ENCODE peak calls at places on chromosome 12, in four cellular contexts. One of them, this sample, is unnamed.

GRCh38 chr12:10571141-10571540 is 42.3 kb downstream of the MAGOHB start:
- DNase-seq in small intestine: no peak
- DNase-seq in CD4-positive, CD25-positive, alpha-beta regulatory T cell: no peak
- DNase-seq in neural progenitor cell: no peak
- DNase-seq in this sample: no peak

GRCh38 chr12:39919790-39920189 is 186.1 kb downstream of the SLC2A13 start:
- DNase-seq in small intestine: peak
- DNase-seq in neural progenitor cell: no peak
- DNase-seq in CD4-positive, CD25-positive, alpha-beta regulatory T cell: no peak
- DNase-seq in this sample: no peak

GRCh38 chr12:99027491-99027890 is 382.4 kb downstream of the APAF1 start:
- DNase-seq in neural progenitor cell: no peak
- DNase-seq in small intestine: peak
- DNase-seq in CD4-positive, CD25-positive, alpha-beta regulatory T cell: no peak
- DNase-seq in this sample: no peak

GRCh38 chr12:100576311-100577036 is 3.0 kb downstream of the GAS2L3 start:
- DNase-seq in CD4-positive, CD25-positive, alpha-beta regulatory T cell: no peak
- DNase-seq in neural progenitor cell: no peak
- DNase-seq in small intestine: peak
- DNase-seq in this sample: no peak

GRCh38 chr12:123270380-123271181 is 1.1 kb downstream of the CDK2AP1 start:
- DNase-seq in small intestine: peak
- DNase-seq in CD4-positive, CD25-positive, alpha-beta regulatory T cell: no peak
- DNase-seq in neural progenitor cell: peak
- DNase-seq in this sample: no peak

GRCh38 chr12:68113644-68114043 is 45.9 kb downstream of the IFNG start:
- DNase-seq in neural progenitor cell: peak
- DNase-seq in small intestine: peak
- DNase-seq in CD4-positive, CD25-positive, alpha-beta regulatory T cell: peak
- DNase-seq in this sample: peak

GRCh38 chr12:111151441-111151840 is 217.5 kb downstream of the PHETA1 start:
- DNase-seq in CD4-positive, CD25-positive, alpha-beta regulatory T cell: no peak
- DNase-seq in neural progenitor cell: no peak
- DNase-seq in small intestine: no peak
- DNase-seq in this sample: no peak

GRCh38 chr12:80902711-80903110 is 35.0 kb downstream of the LIN7A start:
- DNase-seq in small intestine: no peak
- DNase-seq in neural progenitor cell: no peak
- DNase-seq in CD4-positive, CD25-positive, alpha-beta regulatory T cell: no peak
- DNase-seq in this sample: no peak

GRCh38 chr12:69719336-69720316 is 19.0 kb upstream of the RAB3IP start:
- DNase-seq in CD4-positive, CD25-positive, alpha-beta regulatory T cell: no peak
- DNase-seq in neural progenitor cell: no peak
- DNase-seq in small intestine: no peak
- DNase-seq in this sample: no peak

GRCh38 chr12:120573560-120573959 is 7.6 kb downstream of the POP5 start:
- DNase-seq in CD4-positive, CD25-positive, alpha-beta regulatory T cell: no peak
- DNase-seq in small intestine: no peak
- DNase-seq in neural progenitor cell: no peak
- DNase-seq in this sample: no peak

GRCh38 chr12:46521145-46521544 is 148.6 kb upstream of the SLC38A2 start:
- DNase-seq in CD4-positive, CD25-positive, alpha-beta regulatory T cell: no peak
- DNase-seq in small intestine: no peak
- DNase-seq in neural progenitor cell: no peak
- DNase-seq in this sample: no peak

GRCh38 chr12:89737000-89737399 is 28.4 kb upstream of the ATP2B1 start:
- DNase-seq in neural progenitor cell: no peak
- DNase-seq in small intestine: no peak
- DNase-seq in CD4-positive, CD25-positive, alpha-beta regulatory T cell: no peak
- DNase-seq in this sample: no peak

GRCh38 chr12:56723889-56724659 is 1.0 kb downstream of the NACA start:
- DNase-seq in neural progenitor cell: peak
- DNase-seq in CD4-positive, CD25-positive, alpha-beta regulatory T cell: no peak
- DNase-seq in small intestine: peak
- DNase-seq in this sample: no peak

GRCh38 chr12:126483145-126484068 is 1418.2 kb downstream of the AACS start:
- DNase-seq in neural progenitor cell: peak
- DNase-seq in CD4-positive, CD25-positive, alpha-beta regulatory T cell: no peak
- DNase-seq in small intestine: no peak
- DNase-seq in this sample: no peak

GRCh38 chr12:77064891-77065360 is 443 bp downstream of the E2F7 start:
- DNase-seq in neural progenitor cell: peak
- DNase-seq in small intestine: no peak
- DNase-seq in CD4-positive, CD25-positive, alpha-beta regulatory T cell: peak
- DNase-seq in this sample: no peak

GRCh38 chr12:49627752-49628360 is 4.5 kb downstream of the PRPF40B start:
- DNase-seq in CD4-positive, CD25-positive, alpha-beta regulatory T cell: no peak
- DNase-seq in small intestine: no peak
- DNase-seq in neural progenitor cell: no peak
- DNase-seq in this sample: no peak

GRCh38 chr12:120741476-120742206 is 16.0 kb downstream of the ACADS start:
- DNase-seq in neural progenitor cell: no peak
- DNase-seq in small intestine: peak
- DNase-seq in CD4-positive, CD25-positive, alpha-beta regulatory T cell: no peak
- DNase-seq in this sample: no peak

GRCh38 chr12:75208851-75209781 is 523 bp downstream of the KCNC2 start:
- DNase-seq in CD4-positive, CD25-positive, alpha-beta regulatory T cell: no peak
- DNase-seq in small intestine: no peak
- DNase-seq in neural progenitor cell: peak
- DNase-seq in this sample: peak

GRCh38 chr12:108857158-108857407 is 300 bp downstream of the SSH1 start:
- DNase-seq in neural progenitor cell: no peak
- DNase-seq in CD4-positive, CD25-positive, alpha-beta regulatory T cell: no peak
- DNase-seq in small intestine: no peak
- DNase-seq in this sample: no peak

GRCh38 chr12:46725332-46725731 is 100.5 kb downstream of the SLC38A4 start:
- DNase-seq in small intestine: no peak
- DNase-seq in neural progenitor cell: no peak
- DNase-seq in CD4-positive, CD25-positive, alpha-beta regulatory T cell: no peak
- DNase-seq in this sample: no peak

GRCh38 chr12:617304-617915 is 45.8 kb downstream of the NINJ2 start:
- DNase-seq in CD4-positive, CD25-positive, alpha-beta regulatory T cell: no peak
- DNase-seq in neural progenitor cell: no peak
- DNase-seq in small intestine: no peak
- DNase-seq in this sample: no peak

GRCh38 chr12:630656-631632 is 32.3 kb downstream of the NINJ2 start:
- DNase-seq in CD4-positive, CD25-positive, alpha-beta regulatory T cell: peak
- DNase-seq in small intestine: no peak
- DNase-seq in neural progenitor cell: peak
- DNase-seq in this sample: peak

GRCh38 chr12:202081-202731 is 11.8 kb downstream of the SLC6A12 start:
- DNase-seq in CD4-positive, CD25-positive, alpha-beta regulatory T cell: no peak
- DNase-seq in small intestine: no peak
- DNase-seq in neural progenitor cell: peak
- DNase-seq in this sample: peak

GRCh38 chr12:50055831-50056628 is 1.4 kb upstream of the ASIC1 start:
- DNase-seq in CD4-positive, CD25-positive, alpha-beta regulatory T cell: peak
- DNase-seq in neural progenitor cell: peak
- DNase-seq in small intestine: peak
- DNase-seq in this sample: peak

GRCh38 chr12:66269757-66270383 is 32.4 kb upstream of the HELB start:
- DNase-seq in small intestine: peak
- DNase-seq in CD4-positive, CD25-positive, alpha-beta regulatory T cell: peak
- DNase-seq in neural progenitor cell: peak
- DNase-seq in this sample: peak

GRCh38 chr12:16612647-16613046 is 6.7 kb upstream of the LMO3 start:
- DNase-seq in neural progenitor cell: no peak
- DNase-seq in small intestine: no peak
- DNase-seq in CD4-positive, CD25-positive, alpha-beta regulatory T cell: no peak
- DNase-seq in this sample: no peak

GRCh38 chr12:84636801-84637285 is 275.8 kb downstream of the SLC6A15 start:
- DNase-seq in small intestine: no peak
- DNase-seq in CD4-positive, CD25-positive, alpha-beta regulatory T cell: no peak
- DNase-seq in neural progenitor cell: no peak
- DNase-seq in this sample: no peak

GRCh38 chr12:116113398-116114130 is 163.9 kb downstream of the MED13L start:
- DNase-seq in small intestine: no peak
- DNase-seq in neural progenitor cell: no peak
- DNase-seq in CD4-positive, CD25-positive, alpha-beta regulatory T cell: no peak
- DNase-seq in this sample: no peak

GRCh38 chr12:101243074-101243473 is 33.0 kb upstream of the SLC5A8 start:
- DNase-seq in CD4-positive, CD25-positive, alpha-beta regulatory T cell: no peak
- DNase-seq in neural progenitor cell: no peak
- DNase-seq in small intestine: no peak
- DNase-seq in this sample: no peak

GRCh38 chr12:103495783-103496456 is at the start of gene C12orf42:
- DNase-seq in neural progenitor cell: peak
- DNase-seq in small intestine: peak
- DNase-seq in CD4-positive, CD25-positive, alpha-beta regulatory T cell: peak
- DNase-seq in this sample: peak

GRCh38 chr12:27973487-27973890 is 956 bp upstream of the PTHLH start:
- DNase-seq in CD4-positive, CD25-positive, alpha-beta regulatory T cell: no peak
- DNase-seq in small intestine: no peak
- DNase-seq in neural progenitor cell: no peak
- DNase-seq in this sample: no peak

GRCh38 chr12:116934908-116935698 is 24.4 kb downstream of the FBXW8 start:
- DNase-seq in neural progenitor cell: no peak
- DNase-seq in CD4-positive, CD25-positive, alpha-beta regulatory T cell: no peak
- DNase-seq in small intestine: no peak
- DNase-seq in this sample: no peak

This sample was measured in H9.